ENCODE peak calls at places on chromosomes 11 and 22, in four cellular contexts. T is thyroid gland, L is breast epithelium, U is tibial nerve. X is an unnamed sample.

GRCh38 chr11:125179346-125179745 is 14.8 kb downstream of the PKNOX2 start:
- DNase-seq in U (no peak), T (peak; percentile 55), L (no peak), X (no peak)

GRCh38 chr11:10898763-10899541 is 41.1 kb upstream of the ZBED5 start:
- DNase-seq in T (no peak), L (no peak), U (no peak), X (no peak)

GRCh38 chr11:114060402-114061052 is 1.0 kb downstream of the ZBTB16 start:
- DNase-seq in U (no peak), L (no peak), T (no peak), X (no peak)

GRCh38 chr11:102806296-102806695 is 8.3 kb upstream of the MMP1 start:
- DNase-seq in T (no peak), U (no peak), L (no peak), X (no peak)

GRCh38 chr22:30234786-30235470 is 11.6 kb downstream of the LIF start:
- DNase-seq in U (no peak), T (peak; percentile 87), L (no peak), X (no peak)

GRCh38 chr11:45217991-45218390 is 68.2 kb downstream of the SYT13 start:
- DNase-seq in U (no peak), L (no peak), T (no peak), X (no peak)

GRCh38 chr11:80432051-80432450 is 991.2 kb upstream of the TENM4 start:
- DNase-seq in U (no peak), T (no peak), L (no peak), X (no peak)

GRCh38 chr22:30116362-30117117 is 36.3 kb downstream of the HORMAD2 start:
- DNase-seq in U (no peak), T (no peak), L (no peak), X (no peak)

DNA sequence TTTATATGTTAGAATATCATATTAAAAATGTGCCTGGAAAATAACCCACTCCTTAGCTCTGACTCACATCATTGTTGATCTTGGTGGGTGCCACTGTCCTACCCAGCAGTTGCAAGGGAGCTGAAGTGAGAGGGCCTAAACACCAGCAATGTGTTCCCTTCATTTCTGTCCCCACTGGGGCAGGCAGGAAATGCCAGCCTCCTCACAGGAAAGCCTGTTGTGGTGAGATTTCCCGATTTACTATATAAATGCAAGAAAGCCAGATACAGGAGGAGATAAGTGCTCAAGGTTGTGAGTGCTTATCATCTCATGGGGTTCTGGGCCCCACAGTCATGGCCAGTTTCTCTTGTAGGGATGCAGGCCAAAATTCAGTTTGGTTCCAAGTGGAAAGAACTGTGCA is 15.9 kb upstream of the FLI1 start:
- DNase-seq in U (no peak), L (no peak), T (no peak), X (no peak)
- H3K27me3 ChIP-seq in U (no peaks in the 10 kb centered on the region), L (peaks cover 5% of the 10 kb centered on the region), T (no peaks in the 10 kb centered on the region), X (no peaks in the 10 kb centered on the region)

GRCh38 chr11:111550258-111550657 is 9.7 kb downstream of the LAYN start:
- DNase-seq in L (no peak), U (no peak), T (no peak), X (no peak)

GRCh38 chr11:111555255-111555654 is 14.7 kb downstream of the LAYN start:
- DNase-seq in L (no peak), T (no peak), U (no peak), X (no peak)

GRCh38 chr11:111557425-111558111 is 17.0 kb downstream of the LAYN start:
- DNase-seq in L (no peak), U (no peak), T (no peak), X (no peak)

GRCh38 chr11:111549869-111550203 is 9.3 kb downstream of the LAYN start:
- DNase-seq in U (no peak), T (no peak), L (no peak), X (no peak)

DNA sequence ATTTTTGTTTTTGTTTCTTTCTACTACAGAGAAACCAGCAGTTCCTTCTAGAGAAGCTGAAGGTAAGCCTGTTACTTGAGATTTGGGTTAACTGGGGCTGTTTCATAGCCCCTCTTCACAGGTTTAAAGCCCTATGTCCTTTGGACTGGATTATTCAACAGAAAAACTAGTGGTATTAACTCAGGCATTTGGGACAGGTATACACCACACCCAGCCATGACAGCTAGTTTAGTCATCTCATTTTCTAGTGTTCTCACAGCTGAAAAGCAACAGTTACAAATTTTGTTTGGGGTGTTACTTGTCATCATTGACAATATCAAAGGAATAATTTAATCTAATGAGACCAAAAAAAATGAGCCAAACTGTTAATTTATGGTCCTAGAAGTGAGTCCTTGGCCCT is 14.0 kb downstream of the LAYN start:
- DNase-seq in L (no peak), U (no peak), T (no peak), X (no peak)
- H3K4me1 ChIP-seq in L (no peaks in the 10 kb centered on the region), U (no peaks in the 10 kb centered on the region), T (no peaks in the 10 kb centered on the region), X (no peaks in the 10 kb centered on the region)

DNA sequence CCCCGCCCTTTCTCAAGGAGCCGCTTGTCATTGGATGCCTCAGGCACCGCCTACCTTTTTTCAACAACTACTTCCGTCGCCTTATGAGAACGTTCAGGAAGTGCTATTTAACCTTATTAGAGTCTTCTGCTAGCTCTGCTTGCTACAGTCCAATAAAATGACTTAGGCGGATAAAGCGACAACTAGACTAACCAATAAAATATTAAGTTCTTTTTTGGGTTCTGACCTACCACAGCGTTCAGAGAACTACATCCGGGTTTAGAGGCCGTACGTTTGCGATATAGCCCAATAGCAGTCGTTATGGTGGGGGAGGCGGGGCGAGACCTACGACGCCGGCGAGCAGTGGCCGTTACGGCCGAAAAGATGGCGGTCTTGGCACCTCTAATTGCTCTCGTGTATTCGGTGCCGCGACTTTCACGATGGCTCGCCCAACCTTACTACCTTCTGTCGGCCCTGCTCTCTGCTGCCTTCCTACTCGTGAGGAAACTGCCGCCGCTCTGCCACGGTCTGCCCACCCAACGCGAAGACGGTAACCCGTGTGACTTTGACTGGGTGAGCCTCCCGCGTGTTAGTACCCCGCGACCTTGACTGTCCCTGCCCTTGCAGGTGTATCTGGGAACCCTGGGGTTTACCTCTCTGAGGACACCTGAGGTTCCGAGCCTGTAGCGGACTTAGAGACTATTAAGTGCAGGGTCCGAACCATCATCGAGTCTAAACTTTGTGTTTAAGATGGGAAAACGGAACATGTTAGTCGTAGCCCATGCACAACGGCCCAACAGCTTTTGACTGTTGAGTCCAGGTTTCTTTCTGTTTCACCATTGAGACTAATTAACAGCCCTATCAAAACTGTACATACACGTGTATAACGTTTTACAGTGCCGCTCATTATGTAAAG is at the start of gene TMX2:
- DNase-seq in U (peak; percentile 82), L (peak; percentile 90), T (peak; percentile 96), X (peak; percentile 90)
- TF ChIP-seq POLR2A in U (no peak), L (no peak), T (no peak), X (peak; percentile 32)

GRCh38 chr11:75679566-75679965 is 10.7 kb upstream of the MAP6 start:
- DNase-seq in T (no peak), U (no peak), L (no peak), X (no peak)

GRCh38 chr11:75677275-75677674 is 8.4 kb upstream of the MAP6 start:
- DNase-seq in U (no peak), L (no peak), T (no peak), X (no peak)

GRCh38 chr11:75673977-75674582 is 5.2 kb upstream of the MAP6 start:
- DNase-seq in T (no peak), U (no peak), L (no peak), X (no peak)

DNA sequence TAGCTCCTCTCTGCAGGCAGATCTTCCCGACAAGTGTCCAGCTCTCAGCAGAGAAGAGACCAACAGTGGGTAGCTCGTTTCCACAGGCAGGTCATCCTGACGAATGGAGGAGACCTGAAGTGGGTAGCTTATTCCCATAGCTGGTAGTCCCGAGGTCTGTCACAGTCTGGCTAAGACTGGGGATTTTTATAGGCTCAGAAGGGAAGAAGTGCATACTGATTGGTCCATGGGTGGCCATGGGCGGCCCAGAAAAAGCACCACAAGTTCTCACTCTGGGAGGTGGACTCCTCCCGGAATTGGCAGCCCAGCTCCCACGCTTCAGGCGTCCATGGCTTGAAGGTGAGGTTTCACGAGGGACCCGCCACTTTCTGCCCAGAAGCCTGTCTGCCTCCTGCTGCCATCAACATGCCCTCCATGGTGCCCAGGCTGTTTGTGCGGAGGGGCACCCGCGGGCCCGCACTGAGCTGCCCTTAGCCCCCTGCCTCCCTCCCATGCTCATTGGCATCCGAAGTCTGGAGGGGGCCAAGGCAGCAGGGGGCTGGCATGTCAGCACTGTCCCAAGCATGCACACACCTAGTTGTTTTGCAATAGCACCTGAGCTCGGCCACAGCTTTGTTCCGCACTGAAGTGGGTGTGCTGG is 9.9 kb upstream of the MAP6 start:
- DNase-seq in T (no peak), U (no peak), L (no peak), X (no peak)
- H3K27me3 ChIP-seq in T (no peaks in the 10 kb centered on the region), U (no peaks in the 10 kb centered on the region), L (peaks cover 20% of the 10 kb centered on the region), X (no peaks in the 10 kb centered on the region)

GRCh38 chr11:706439-706956 is 467 bp downstream of the EPS8L2 start:
- DNase-seq in T (peak; percentile 60), U (no peak), L (no peak), X (no peak)

GRCh38 chr11:704189-704798 is 1.7 kb upstream of the EPS8L2 start:
- DNase-seq in T (no peak), L (no peak), U (no peak), X (no peak)

GRCh38 chr11:703515-703914 is 2.5 kb upstream of the EPS8L2 start:
- DNase-seq in T (no peak), U (no peak), L (no peak), X (no peak)

GRCh38 chr11:705646-706438 is at the start of gene EPS8L2:
- DNase-seq in U (no peak), L (peak; percentile 76), T (peak; percentile 73), X (no peak)

GRCh38 chr11:704799-705645 is 1.0 kb upstream of the EPS8L2 start:
- DNase-seq in T (peak; percentile 31), L (peak; percentile 90), U (no peak), X (peak; percentile 56)
- H3K4me1 ChIP-seq in T (peaks cover 76% of the 10 kb centered on the region), L (peaks cover 23% of the 10 kb centered on the region), U (no peaks in the 10 kb centered on the region), X (no peaks in the 10 kb centered on the region)

DNA sequence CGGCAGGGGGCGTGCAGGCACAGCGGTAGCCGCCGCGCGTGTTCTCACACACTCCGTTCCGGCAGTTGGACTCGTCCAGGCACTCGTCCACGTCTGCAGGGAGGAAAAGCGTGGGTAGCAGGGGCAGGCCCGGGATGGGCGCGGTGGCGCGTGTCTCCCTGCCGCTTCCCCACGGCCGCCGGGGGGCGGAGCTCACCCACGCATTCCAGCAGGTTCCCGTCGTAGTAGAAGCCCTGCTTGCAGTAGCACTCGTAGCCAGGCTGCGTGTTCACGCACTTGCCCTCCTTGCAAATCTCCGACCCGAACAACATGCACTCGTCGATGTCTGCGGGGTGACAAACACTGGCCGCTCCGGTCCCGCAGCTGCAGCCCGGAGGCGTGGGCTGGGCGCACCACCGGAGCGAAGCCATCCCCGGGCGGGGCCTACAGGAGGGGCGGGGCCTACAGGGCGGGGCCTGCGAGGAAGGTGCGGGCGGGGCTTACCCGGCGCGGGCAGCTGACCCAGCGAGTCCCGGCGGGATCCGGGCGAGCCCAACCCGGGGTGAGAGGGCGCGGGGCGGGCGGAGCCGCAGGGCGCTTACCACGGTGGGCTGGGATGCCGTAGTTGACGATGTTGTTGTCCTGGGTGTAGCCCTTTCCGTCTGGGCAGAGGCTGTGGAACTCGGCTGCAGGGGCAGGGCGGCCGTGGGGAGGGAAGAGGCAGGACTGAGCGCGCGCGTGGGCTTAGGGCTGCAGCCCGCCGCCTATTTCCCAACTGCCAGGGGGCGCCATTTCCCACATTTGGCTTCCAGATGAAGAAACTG is 15.6 kb downstream of the SCYL1 start:
- DNase-seq in U (peak; percentile 87), T (peak; percentile 96), L (peak; percentile 93), X (peak; percentile 92)
- TF ChIP-seq POLR2A in U (no peak), T (no peak), L (no peak), X (peak; percentile 25)